ENCODE peak calls at places on chromosomes 4 and X, in four cellular contexts. L is SJSA1, T is IMR-90, K is OCI-LY7. M is an unnamed sample.
A peak's percentile ranks its signal among the peaks of the same experiment; 100 is the strongest.

GRCh38 chr4:41537267-41537890 is 578 bp upstream of the LIMCH1 start:
- DNase-seq in T (no peak), L (peak; percentile 7), K (no peak), M (no peak)

GRCh38 chr4:105978684-105979296 is 83.5 kb downstream of the NPNT start:
- DNase-seq in K (no peak), L (no peak), T (no peak), M (no peak)

GRCh38 chr4:146245899-146246298 is 31.6 kb downstream of the REELD1 start:
- DNase-seq in K (no peak), L (no peak), T (no peak), M (no peak)

GRCh38 chr4:57093816-57094481 is 16.2 kb downstream of the IGFBP7 start:
- DNase-seq in K (no peak), T (no peak), L (no peak), M (no peak)

GRCh38 chrX:99603076-99603814 is 806.8 kb downstream of the PCDH19 start:
- DNase-seq in L (no peak), K (no peak), T (no peak), M (no peak)

GRCh38 chr4:189548484-189549160 is 392.1 kb upstream of the FRG1 start:
- DNase-seq in K (no peak), L (no peak), T (no peak), M (no peak)

GRCh38 chr4:55258152-55258863 is 87.7 kb upstream of the SRD5A3 start:
- DNase-seq in T (no peak), K (no peak), L (no peak), M (no peak)

GRCh38 chrX:30666094-30666493 is 12.9 kb downstream of the GK start:
- DNase-seq in L (no peak), T (no peak), K (no peak), M (no peak)

GRCh38 chr4:17024430-17024829 is 126.0 kb upstream of the LDB2 start:
- DNase-seq in T (peak; percentile 51), L (no peak), K (no peak), M (no peak)

GRCh38 chr4:73068496-73069337 is 799 bp downstream of the COX18 start:
- DNase-seq in T (peak; percentile 32), K (peak; percentile 47), L (peak; percentile 62), M (no peak)

GRCh38 chrX:107619836-107620235 is 8.5 kb upstream of the PRPS1 start:
- DNase-seq in T (peak; percentile 49), L (peak; percentile 32), K (no peak), M (no peak)

GRCh38 chr4:48799157-48799556 is 19.1 kb upstream of the FRYL start:
- DNase-seq in T (no peak), L (peak; percentile 58), K (no peak), M (no peak)

GRCh38 chr4:86927843-86928395 is 6.9 kb upstream of the AFF1 start:
- DNase-seq in K (no peak), T (peak; percentile 99), L (peak; percentile 70), M (no peak)

GRCh38 chr4:161564230-161564834 is 599.5 kb downstream of the FSTL5 start:
- DNase-seq in L (no peak), K (peak; percentile 3), T (peak; percentile 23), M (no peak)

GRCh38 chr4:177047851-177048174 is 255.1 kb upstream of the VEGFC start:
- DNase-seq in L (no peak), K (no peak), T (peak; percentile 55), M (no peak)

GRCh38 chr4:7546809-7547367 is 112.2 kb upstream of the PSAPL1 start:
- DNase-seq in T (peak; percentile 67), K (no peak), L (peak; percentile 2), M (no peak)

GRCh38 chr4:86720508-86721068 is 126.5 kb downstream of the PTPN13 start:
- DNase-seq in L (no peak), T (peak; percentile 33), K (no peak), M (no peak)

GRCh38 chrX:42535233-42535632 is 242.7 kb downstream of the PPP1R2C start:
- DNase-seq in K (no peak), L (no peak), T (no peak), M (no peak)

GRCh38 chr4:2255501-2256155 is 6.3 kb downstream of the MXD4 start:
- DNase-seq in T (no peak), K (no peak), L (no peak), M (peak; percentile 9)

GRCh38 chr4:123356914-123357313 is 39.7 kb upstream of the SPRY1 start:
- DNase-seq in L (no peak), K (no peak), T (no peak), M (no peak)

GRCh38 chr4:19711871-19712270 is 539.8 kb upstream of the SLIT2 start:
- DNase-seq in T (peak; percentile 87), L (peak; percentile 92), K (no peak), M (no peak)
- H3K27ac ChIP-seq in T (no peak overlapping the region), L (peak overlapping the region; percentile 92), K (no peak overlapping the region), M (no peak overlapping the region)

DNA sequence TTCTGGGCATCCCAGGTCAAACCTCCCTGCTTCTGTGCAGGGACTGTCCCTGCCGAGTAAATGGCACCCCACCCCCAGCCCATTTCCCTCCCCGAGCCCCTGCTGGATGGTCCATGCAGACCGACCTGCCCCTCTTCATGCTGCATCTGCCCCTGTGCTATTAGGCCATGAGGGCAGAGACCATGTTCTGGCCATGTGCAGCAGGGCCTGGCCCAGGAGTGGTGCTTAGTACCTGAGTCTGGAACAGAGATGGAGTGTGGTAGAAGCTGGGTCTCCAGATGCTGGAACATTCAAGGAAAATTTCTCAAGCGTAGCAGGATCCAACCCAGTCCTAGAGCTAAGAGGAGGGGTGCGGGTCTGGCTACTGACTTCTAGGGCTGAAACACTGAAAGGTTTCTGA is 15.3 kb upstream of the UBA1 start:
- DNase-seq in K (no peak), L (no peak), T (no peak), M (no peak)
- H3K27ac ChIP-seq in K (no peak overlapping the region), L (no peak overlapping the region), T (no peak overlapping the region), M (no peak overlapping the region)

GRCh38 chr4:88172987-88173386 is 14.5 kb upstream of the ABCG2 start:
- DNase-seq in K (no peak), T (no peak), L (no peak), M (no peak)

GRCh38 chr4:88179261-88179660 is 20.8 kb upstream of the ABCG2 start:
- DNase-seq in L (no peak), T (no peak), K (no peak), M (no peak)

GRCh38 chr4:88178633-88179231 is 20.3 kb upstream of the ABCG2 start:
- DNase-seq in K (no peak), L (no peak), T (no peak), M (no peak)

DNA sequence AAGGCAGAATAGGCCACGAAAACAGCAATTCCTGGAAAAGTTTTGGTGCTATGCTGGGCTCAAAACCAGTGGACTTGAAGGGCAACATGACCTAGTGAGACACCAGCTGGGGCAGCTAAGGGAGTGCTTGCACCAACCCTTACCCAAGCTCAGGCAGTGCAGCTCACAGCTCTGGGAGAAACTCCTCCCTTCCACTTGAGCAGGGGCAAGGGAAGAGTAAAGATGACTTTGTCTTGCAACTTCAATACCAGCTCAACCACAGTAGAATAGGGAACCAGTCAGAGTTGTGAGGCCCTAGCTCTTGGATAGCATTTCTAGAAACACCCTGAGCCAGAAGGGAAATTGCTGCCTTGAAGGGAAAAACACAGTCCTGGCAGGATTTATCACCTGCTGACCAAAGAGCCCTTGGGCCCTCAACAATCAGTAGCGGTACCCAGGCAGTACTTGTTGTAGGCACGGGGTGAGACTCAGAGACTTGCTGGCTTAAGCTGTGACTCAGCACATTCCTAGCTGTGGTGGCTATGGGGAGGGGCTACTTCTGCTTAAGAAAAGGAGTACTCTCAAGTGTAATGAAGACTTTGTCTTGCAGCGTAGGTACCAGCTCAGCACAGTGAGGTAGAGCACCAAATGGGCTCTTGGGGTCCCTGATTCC is 19.7 kb upstream of the ABCG2 start:
- DNase-seq in T (peak; percentile 85), K (no peak), L (peak; percentile 82), M (no peak)
- H3K27ac ChIP-seq in T (peak overlapping the region; percentile 41), K (no peak overlapping the region), L (peak overlapping the region; percentile 41), M (no peak overlapping the region)

GRCh38 chr4:51895816-51896408 is 53.0 kb downstream of the DCUN1D4 start:
- DNase-seq in T (peak; percentile 67), K (peak; percentile 76), L (peak; percentile 68), M (peak; percentile 42)
- H3K27ac ChIP-seq in T (no peak overlapping the region), K (peak overlapping the region; percentile 27), L (peak overlapping the region; percentile 63), M (no peak overlapping the region)

GRCh38 chr4:150598906-150599305 is 17.0 kb downstream of the MAB21L2 start:
- DNase-seq in T (no peak), K (no peak), L (no peak), M (no peak)
- H3K27ac ChIP-seq in T (no peak overlapping the region), K (no peak overlapping the region), L (no peak overlapping the region), M (no peak overlapping the region)

GRCh38 chrX:21700289-21700688 is 42.2 kb upstream of the KLHL34 start:
- DNase-seq in T (no peak), K (no peak), L (no peak), M (no peak)

GRCh38 chrX:21702725-21703228 is 44.6 kb upstream of the KLHL34 start:
- DNase-seq in T (no peak), K (no peak), L (no peak), M (no peak)

GRCh38 chrX:21700967-21701366 is 42.8 kb upstream of the KLHL34 start:
- DNase-seq in T (no peak), K (no peak), L (no peak), M (no peak)

DNA sequence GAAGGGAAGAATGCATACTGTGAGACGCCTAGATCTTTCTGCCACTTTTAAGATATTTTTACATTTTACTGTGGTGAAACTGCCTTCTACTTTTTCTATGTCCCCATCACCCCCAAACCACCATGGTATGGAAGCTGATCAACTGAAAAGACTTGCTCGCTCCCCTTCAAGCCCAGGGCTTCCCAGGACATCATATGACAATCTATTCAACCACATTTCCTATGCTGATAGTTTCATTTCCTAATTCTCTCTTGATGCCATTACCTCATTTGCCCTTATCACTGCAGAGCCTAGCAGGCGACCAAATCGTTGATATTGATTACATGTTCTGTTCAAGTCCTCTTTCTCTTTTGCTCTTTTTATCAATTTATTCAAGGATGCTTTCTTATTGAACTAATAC is 40.1 kb upstream of the KLHL34 start:
- DNase-seq in T (no peak), K (no peak), L (no peak), M (no peak)
- H3K27ac ChIP-seq in T (no peak overlapping the region), K (no peak overlapping the region), L (no peak overlapping the region), M (no peak overlapping the region)

GRCh38 chrX:45566456-45566855 is 365.8 kb upstream of the DIPK2B start:
- DNase-seq in K (no peak), T (no peak), L (no peak), M (no peak)
- H3K27ac ChIP-seq in K (no peak overlapping the region), T (no peak overlapping the region), L (no peak overlapping the region), M (no peak overlapping the region)

GRCh38 chr4:113757486-113757885 is 4.1 kb downstream of the CAMK2D start:
- DNase-seq in T (no peak), L (peak; percentile 23), K (no peak), M (no peak)
- H3K27ac ChIP-seq in T (no peak overlapping the region), L (peak overlapping the region; percentile 47), K (peak overlapping the region; percentile 99), M (no peak overlapping the region)

GRCh38 chr4:40506492-40506891 is 123.2 kb downstream of the RBM47 start:
- DNase-seq in L (no peak), T (no peak), K (no peak), M (no peak)
- H3K27ac ChIP-seq in L (no peak overlapping the region), T (no peak overlapping the region), K (no peak overlapping the region), M (no peak overlapping the region)

DNA sequence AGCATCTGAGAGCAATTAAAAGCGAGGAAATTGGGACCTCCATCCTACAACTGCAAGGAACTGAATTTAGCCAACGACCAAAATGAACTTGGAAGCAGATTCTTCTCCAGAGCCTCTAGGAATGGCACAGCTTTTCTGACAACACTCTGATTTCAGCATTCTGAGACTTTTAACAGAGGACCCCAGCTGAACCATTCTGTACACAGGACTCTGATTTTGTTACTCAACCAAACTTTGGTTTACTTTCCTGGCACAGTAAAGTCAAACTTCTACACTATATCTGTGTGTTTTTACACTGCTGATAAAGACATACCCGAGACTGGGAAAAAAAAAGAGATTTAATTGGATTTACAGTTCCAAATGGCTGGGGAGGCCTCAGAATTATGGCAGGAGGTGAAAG is 37.6 kb downstream of the UBQLN2 start:
- DNase-seq in L (no peak), T (no peak), K (no peak), M (no peak)
- H3K27ac ChIP-seq in L (no peak overlapping the region), T (no peak overlapping the region), K (no peak overlapping the region), M (no peak overlapping the region)